ENCODE peak calls at places on chromosomes 3 and 15, in eight cellular contexts. M, F, E, W, O, G, U and D are unnamed samples.

GRCh38 chr15:83207622-83208356 is at the start of gene HDGFL3:
- DNase-seq in W (peak), U (peak), M (no peak), G (peak), F (peak), E (peak), O (peak), D (peak)

GRCh38 chr3:39150170-39150802 is 3.1 kb downstream of the CSRNP1 start:
- DNase-seq in W (no peak), M (no peak), E (no peak), U (no peak), F (no peak), G (no peak), O (no peak), D (no peak)

GRCh38 chr3:117537949-117538348 is 828.4 kb downstream of the TUSC7 start:
- DNase-seq in W (no peak), G (no peak), E (no peak), U (no peak), M (peak), O (no peak), F (peak), D (no peak)

GRCh38 chr15:25501828-25502446 is 63.1 kb upstream of the UBE3A start:
- DNase-seq in M (peak), G (no peak), O (no peak), U (peak), W (peak), F (peak), E (peak), D (peak)

GRCh38 chr3:109336272-109336957 is 931 bp downstream of the DPPA4 start:
- DNase-seq in U (peak), O (no peak), W (peak), M (no peak), E (peak), F (peak), G (no peak), D (peak)

GRCh38 chr15:45378149-45378912 is at the start of gene GATM:
- DNase-seq in U (peak), E (peak), M (peak), O (peak), W (peak), F (peak), G (peak), D (peak)

GRCh38 chr15:63858881-63859280 is 25.1 kb upstream of the HERC1 start:
- DNase-seq in G (no peak), F (no peak), O (no peak), M (no peak), U (peak), W (no peak), E (peak), D (no peak)

GRCh38 chr15:31474059-31474868 is 147.6 kb downstream of the KLF13 start:
- DNase-seq in U (no peak), E (no peak), G (no peak), M (no peak), W (no peak), O (no peak), F (no peak), D (peak)

GRCh38 chr3:127088511-127089430 is 104.2 kb upstream of the PRR23E start:
- DNase-seq in G (no peak), O (no peak), E (no peak), F (no peak), U (no peak), M (no peak), W (no peak), D (peak)

GRCh38 chr3:157067114-157067513 is 92.8 kb downstream of the CCNL1 start:
- DNase-seq in U (no peak), E (no peak), F (no peak), M (no peak), G (no peak), W (no peak), O (no peak), D (peak)

GRCh38 chr3:194148383-194148782 is 12.4 kb downstream of the HES1 start:
- DNase-seq in M (no peak), E (no peak), G (peak), O (no peak), F (no peak), U (peak), W (no peak), D (no peak)

GRCh38 chr3:71512544-71512943 is 71.0 kb downstream of the FOXP1 start:
- DNase-seq in F (no peak), O (no peak), U (no peak), M (no peak), E (no peak), G (no peak), W (no peak), D (peak)

GRCh38 chr3:42214064-42214463 is 51.9 kb downstream of the CCK start:
- DNase-seq in F (no peak), W (no peak), G (no peak), U (no peak), O (no peak), E (no peak), M (no peak), D (peak)

GRCh38 chr3:173659972-173660371 is 262.4 kb downstream of the NLGN1 start:
- DNase-seq in G (no peak), E (no peak), O (no peak), U (no peak), W (no peak), F (no peak), M (no peak), D (no peak)

GRCh38 chr15:77347197-77347596 is 72.7 kb downstream of the PEAK1 start:
- DNase-seq in G (no peak), W (no peak), U (peak), E (peak), M (no peak), F (no peak), O (no peak), D (no peak)

GRCh38 chr3:128760027-128760426 is 34.0 kb downstream of the RAB7A start:
- DNase-seq in G (no peak), F (no peak), W (no peak), M (no peak), U (no peak), E (no peak), O (no peak), D (no peak)

GRCh38 chr3:130843441-130843840 is 50.4 kb upstream of the ATP2C1 start:
- DNase-seq in W (no peak), U (no peak), G (no peak), F (no peak), O (no peak), E (no peak), M (no peak), D (no peak)

GRCh38 chr3:130841357-130841756 is 52.5 kb upstream of the ATP2C1 start:
- DNase-seq in G (no peak), W (no peak), F (peak), E (no peak), O (no peak), M (peak), U (no peak), D (no peak)

GRCh38 chr3:130839815-130840214 is 54.1 kb upstream of the ATP2C1 start:
- DNase-seq in E (no peak), U (no peak), O (no peak), M (no peak), G (no peak), W (no peak), F (no peak), D (peak)

GRCh38 chr3:130835483-130835882 is 58.4 kb upstream of the ATP2C1 start:
- DNase-seq in F (peak), O (no peak), W (no peak), M (peak), G (no peak), U (peak), E (peak), D (no peak)

DNA sequence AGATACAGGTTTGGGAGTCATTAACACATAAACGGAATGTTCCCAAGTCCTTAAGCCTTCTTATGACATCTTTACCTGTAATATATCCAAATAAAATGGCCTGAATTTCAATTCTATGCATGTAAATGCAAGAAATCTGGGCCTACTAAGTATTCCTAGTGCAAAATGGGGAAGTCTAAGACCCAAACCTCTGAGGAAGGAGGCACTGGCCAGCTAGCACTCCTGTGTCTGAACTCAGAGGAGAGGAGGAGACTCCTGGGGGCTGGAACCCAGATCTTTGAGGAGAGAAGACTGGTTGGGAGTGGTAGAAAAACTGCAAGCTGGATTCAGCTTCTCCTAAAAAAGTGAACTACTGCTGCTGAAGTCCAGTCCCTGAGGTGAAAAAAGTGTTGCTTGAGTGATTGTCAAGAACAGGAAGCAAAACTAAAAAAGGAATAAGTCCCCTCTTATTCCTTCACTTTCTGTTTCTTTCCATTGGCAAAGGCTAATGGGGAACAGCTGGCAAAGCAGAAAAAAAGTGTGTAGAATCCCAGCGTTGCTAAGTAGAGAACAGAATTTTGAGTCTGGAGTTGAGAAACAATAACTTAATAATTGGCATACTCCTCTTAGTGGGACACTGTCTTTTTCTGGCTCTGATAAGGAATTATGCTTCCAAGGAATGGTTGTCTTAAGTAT is 54.8 kb upstream of the ATP2C1 start:
- DNase-seq in M (no peak), W (no peak), U (no peak), E (no peak), G (no peak), O (no peak), F (no peak), D (no peak)
- H3K4me3 ChIP-seq in M (no peak), W (no peak), U (no peak), E (no peak), G (no peak), O (no peak), F (no peak), D (no peak)

DNA sequence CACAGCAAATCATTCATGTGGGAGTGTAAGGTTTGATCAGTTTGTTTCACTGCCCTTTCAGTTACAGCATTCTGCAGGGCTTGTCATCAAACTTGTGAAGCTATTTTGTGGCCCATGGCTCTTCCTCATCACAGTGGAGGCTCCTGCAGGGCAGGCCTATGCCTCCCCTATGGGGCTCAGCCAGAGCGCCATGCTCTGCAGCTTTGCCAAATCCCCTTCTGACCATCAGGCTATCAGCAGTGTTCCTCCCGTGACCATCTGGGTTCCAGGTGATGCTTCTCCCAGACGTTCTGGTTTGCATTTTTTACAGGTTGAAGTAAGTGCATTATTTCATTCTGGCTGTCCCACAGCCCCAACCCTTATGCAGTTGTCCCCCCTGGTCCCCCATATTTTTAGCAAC is 28.1 kb upstream of the REC114 start:
- DNase-seq in U (no peak), G (no peak), W (no peak), O (no peak), F (no peak), M (no peak), E (no peak), D (no peak)
- H3K4me3 ChIP-seq in U (no peak), G (no peak), W (no peak), O (no peak), F (no peak), M (no peak), E (no peak), D (no peak)

DNA sequence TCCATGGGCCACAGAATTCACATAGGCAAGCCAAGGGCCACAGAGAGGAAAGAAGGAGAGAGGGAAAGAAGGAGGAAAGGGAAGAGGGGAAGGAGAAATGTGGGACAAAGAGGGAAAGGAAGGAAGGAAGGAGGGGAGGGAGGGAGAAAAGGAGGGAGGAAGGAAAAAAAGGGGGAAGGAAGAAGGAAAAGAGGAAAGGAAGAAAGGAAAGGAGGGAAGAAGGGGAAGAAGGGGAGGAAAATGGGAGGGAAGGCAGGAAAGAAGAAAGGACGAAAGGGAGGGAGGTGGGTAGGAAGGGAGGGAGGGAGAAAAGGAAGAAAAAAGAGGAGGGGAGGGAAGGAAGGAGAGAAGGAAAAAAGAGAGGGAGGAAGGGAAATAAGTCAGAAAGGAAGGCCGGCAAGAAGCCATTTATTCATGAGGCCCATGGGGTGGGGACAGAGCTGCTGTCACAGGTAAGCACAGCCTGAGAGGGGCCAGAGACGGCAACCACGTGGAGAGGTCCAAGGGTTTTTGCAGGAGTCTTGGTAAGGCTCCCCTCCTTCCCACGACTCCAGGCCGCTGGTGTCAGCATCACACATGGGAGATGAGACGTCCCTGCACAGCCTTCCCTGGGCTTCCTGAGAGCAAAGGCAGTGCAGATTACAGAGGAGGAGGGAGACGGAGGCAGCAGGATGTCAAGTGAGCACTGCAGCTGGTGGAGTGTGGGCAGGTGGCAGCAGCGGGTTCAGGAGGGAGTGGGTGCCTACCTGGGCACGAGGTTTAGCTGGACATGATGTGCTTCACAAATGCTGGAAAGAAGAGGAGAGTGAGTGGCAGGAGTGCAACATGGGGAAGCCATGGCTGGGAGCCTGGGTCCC is 5.5 kb downstream of the MYL3 start:
- DNase-seq in E (no peak), O (peak), G (peak), U (no peak), F (no peak), W (no peak), M (no peak), D (peak)
- H3K4me3 ChIP-seq in E (no peak), O (no peak), G (no peak), U (no peak), F (no peak), W (no peak), M (no peak), D (no peak)

GRCh38 chr15:90873998-90874605 is 5.7 kb downstream of the FURIN start:
- DNase-seq in E (no peak), G (no peak), M (peak), F (peak), U (no peak), W (peak), O (no peak), D (peak)
- H3K4me3 ChIP-seq in E (peak), G (peak), M (no peak), F (peak), U (peak), W (no peak), O (no peak), D (peak)

GRCh38 chr3:24680214-24680967 is 185.7 kb upstream of the THRB start:
- DNase-seq in W (peak), M (peak), U (peak), G (peak), O (peak), F (peak), E (peak), D (peak)
- H3K4me3 ChIP-seq in W (no peak), M (no peak), U (no peak), G (no peak), O (no peak), F (no peak), E (no peak), D (no peak)

DNA sequence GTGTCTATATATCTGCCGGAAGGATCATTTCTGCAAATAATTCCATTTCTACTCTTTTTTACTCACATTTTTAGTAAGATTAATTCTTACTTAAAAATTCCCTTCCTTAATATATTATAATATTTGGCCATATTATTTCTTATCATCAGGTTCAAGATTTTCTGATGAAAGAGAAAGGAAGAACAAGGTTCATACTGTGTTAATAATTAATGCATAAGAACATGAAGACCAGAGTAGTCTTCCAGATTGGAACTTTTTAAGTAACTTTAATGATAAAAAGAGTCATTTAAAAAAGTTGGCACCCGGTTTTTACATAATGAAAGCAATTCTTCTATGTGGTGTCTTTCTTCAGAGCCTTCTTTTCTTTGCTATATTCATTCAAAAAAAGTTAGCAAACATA is 590 bp downstream of the ACKR4 start:
- DNase-seq in G (no peak), F (no peak), E (no peak), U (no peak), M (no peak), W (no peak), O (no peak), D (no peak)
- H3K4me3 ChIP-seq in G (no peak), F (no peak), E (peak), U (no peak), M (no peak), W (no peak), O (no peak), D (no peak)

DNA sequence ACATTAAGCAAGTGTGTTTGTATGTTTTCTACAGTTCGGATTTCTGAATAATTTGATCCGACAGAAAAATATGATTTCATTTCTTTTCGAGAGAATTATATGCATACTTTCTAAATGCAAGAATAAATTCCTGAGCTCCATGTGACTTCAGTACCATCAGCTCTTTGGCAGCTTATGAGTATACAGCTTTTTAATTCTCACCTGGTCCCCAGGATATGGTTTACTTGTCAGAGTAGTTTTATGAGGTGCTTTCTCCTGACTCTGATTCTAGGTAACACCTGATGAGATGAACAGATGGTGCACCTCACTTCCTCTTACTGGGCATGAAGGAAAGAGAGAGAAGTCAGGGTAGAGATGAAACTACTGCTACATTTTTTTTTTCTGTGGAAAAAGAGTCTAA is 3.1 kb downstream of the HGD start:
- DNase-seq in F (peak), U (no peak), O (no peak), E (no peak), M (no peak), G (no peak), W (no peak), D (no peak)
- H3K4me3 ChIP-seq in F (no peak), U (peak), O (no peak), E (no peak), M (no peak), G (no peak), W (no peak), D (peak)